ENCODE peak calls at places on chromosomes 3 and 15, in six cellular contexts. Q, M, N, D, J and B are unnamed samples.

GRCh38 chr3:16801698-16802097 is 83.1 kb upstream of the PLCL2 start:
- DNase-seq in Q (no peak), M (no peak), N (no peak), D (no peak), J (peak), B (no peak)

GRCh38 chr3:135907422-135908165 is 57.9 kb upstream of the PPP2R3A start:
- DNase-seq in Q (no peak), M (no peak), N (no peak), D (no peak), J (no peak), B (no peak)

GRCh38 chr3:123113889-123114450 is 47.1 kb downstream of the PDIA5 start:
- DNase-seq in Q (no peak), M (no peak), N (no peak), D (no peak), J (no peak), B (no peak)

GRCh38 chr3:186287723-186288122 is 74.3 kb downstream of the DGKG start:
- DNase-seq in Q (no peak), M (no peak), N (no peak), D (no peak), J (peak), B (no peak)

GRCh38 chr3:57972421-57973111 is 35.7 kb upstream of the FLNB start:
- DNase-seq in Q (no peak), M (no peak), N (no peak), D (no peak), J (no peak), B (no peak)

GRCh38 chr15:59303641-59304433 is 68.8 kb downstream of the MYO1E start:
- DNase-seq in Q (no peak), M (no peak), N (no peak), D (no peak), J (peak), B (peak)

GRCh38 chr3:153640689-153641308 is 478.8 kb downstream of the RAP2B start:
- DNase-seq in Q (no peak), M (no peak), N (no peak), D (no peak), J (no peak), B (no peak)

GRCh38 chr3:153192327-153192726 is 30.3 kb downstream of the RAP2B start:
- DNase-seq in Q (no peak), M (no peak), N (no peak), D (no peak), J (no peak), B (no peak)

GRCh38 chr15:74964794-74965193 is 8.2 kb upstream of the RPP25 start:
- DNase-seq in Q (no peak), M (no peak), N (no peak), D (no peak), J (peak), B (no peak)

GRCh38 chr3:169138849-169139416 is 524.6 kb downstream of the MECOM start:
- DNase-seq in Q (no peak), M (no peak), N (no peak), D (no peak), J (no peak), B (no peak)

GRCh38 chr3:72448375-72448823 is 399.8 kb downstream of the SHQ1 start:
- DNase-seq in Q (no peak), M (no peak), N (no peak), D (no peak), J (no peak), B (no peak)

GRCh38 chr15:58608129-58608590 is 141.3 kb downstream of the ADAM10 start:
- DNase-seq in Q (no peak), M (no peak), N (no peak), D (no peak), J (peak), B (no peak)

GRCh38 chr3:38648659-38649499 is 608 bp downstream of the SCN5A start:
- DNase-seq in Q (no peak), M (no peak), N (no peak), D (no peak), J (no peak), B (no peak)

GRCh38 chr3:178513539-178514410 is 22.5 kb upstream of the KCNMB2 start:
- DNase-seq in Q (no peak), M (no peak), N (no peak), D (no peak), J (peak), B (no peak)

GRCh38 chr3:46851364-46852328 is 11.6 kb downstream of the MYL3 start:
- DNase-seq in Q (no peak), M (no peak), N (no peak), D (no peak), J (no peak), B (no peak)

GRCh38 chr3:141875374-141875892 is 1.0 kb upstream of the ATP1B3 start:
- DNase-seq in Q (peak), M (peak), N (peak), D (peak), J (peak), B (peak)

GRCh38 chr15:71761649-71762048 is 48.7 kb upstream of the NR2E3 start:
- DNase-seq in Q (no peak), M (no peak), N (no peak), D (no peak), J (peak), B (no peak)

GRCh38 chr15:86645861-86646393 is 566.3 kb downstream of the AGBL1 start:
- DNase-seq in Q (no peak), M (no peak), N (no peak), D (no peak), J (no peak), B (no peak)

GRCh38 chr3:45473841-45474240 is 85.5 kb downstream of the LARS2 start:
- DNase-seq in Q (no peak), M (no peak), N (no peak), D (no peak), J (peak), B (no peak)

GRCh38 chr15:43237842-43238470 is 17.1 kb upstream of the EPB42 start:
- DNase-seq in Q (no peak), M (no peak), N (no peak), D (no peak), J (no peak), B (no peak)

GRCh38 chr3:62686916-62687315 is 188.3 kb downstream of the CADPS start:
- DNase-seq in Q (no peak), M (no peak), N (no peak), D (no peak), J (no peak), B (no peak)

GRCh38 chr3:141979050-141979671 is 102.7 kb downstream of the ATP1B3 start:
- DNase-seq in Q (peak), M (no peak), N (no peak), D (no peak), J (peak), B (no peak)

GRCh38 chr3:30644615-30645014 is 38.2 kb downstream of the TGFBR2 start:
- DNase-seq in Q (no peak), M (peak), N (no peak), D (no peak), J (peak), B (no peak)

GRCh38 chr15:70892912-70893560 is 410 bp downstream of the LRRC49 start:
- DNase-seq in Q (no peak), M (no peak), N (no peak), D (no peak), J (peak), B (no peak)

GRCh38 chr3:193843447-193844301 is 250.7 kb downstream of the OPA1 start:
- DNase-seq in Q (no peak), M (no peak), N (no peak), D (no peak), J (no peak), B (no peak)

GRCh38 chr3:10810376-10810775 is 5.7 kb upstream of the SLC6A11 start:
- DNase-seq in Q (no peak), M (no peak), N (no peak), D (no peak), J (no peak), B (no peak)

GRCh38 chr3:31096661-31097060 is 202.2 kb upstream of the GADL1 start:
- DNase-seq in Q (no peak), M (no peak), N (no peak), D (no peak), J (peak), B (no peak)

GRCh38 chr3:15497984-15498383 is 23.5 kb downstream of the COLQ start:
- DNase-seq in Q (no peak), M (no peak), N (no peak), D (no peak), J (no peak), B (no peak)

GRCh38 chr15:67850336-67850735 is 10.5 kb upstream of the RNU6-1 start:
- DNase-seq in Q (no peak), M (no peak), N (no peak), D (no peak), J (no peak), B (no peak)

GRCh38 chr15:67849538-67849937 is 9.7 kb upstream of the RNU6-1 start:
- DNase-seq in Q (no peak), M (no peak), N (no peak), D (no peak), J (no peak), B (no peak)

GRCh38 chr15:67853454-67853853 is 13.6 kb upstream of the RNU6-1 start:
- DNase-seq in Q (no peak), M (no peak), N (no peak), D (no peak), J (no peak), B (no peak)

GRCh38 chr15:67852433-67852832 is 12.6 kb upstream of the RNU6-1 start:
- DNase-seq in Q (no peak), M (no peak), N (no peak), D (no peak), J (no peak), B (no peak)

GRCh38 chr15:67850995-67851535 is 11.2 kb upstream of the RNU6-1 start:
- DNase-seq in Q (no peak), M (no peak), N (no peak), D (no peak), J (peak), B (no peak)
- H3K4me3 ChIP-seq in Q (no peak), M (no peak), N (no peak), D (no peak), J (no peak), B (no peak)

DNA sequence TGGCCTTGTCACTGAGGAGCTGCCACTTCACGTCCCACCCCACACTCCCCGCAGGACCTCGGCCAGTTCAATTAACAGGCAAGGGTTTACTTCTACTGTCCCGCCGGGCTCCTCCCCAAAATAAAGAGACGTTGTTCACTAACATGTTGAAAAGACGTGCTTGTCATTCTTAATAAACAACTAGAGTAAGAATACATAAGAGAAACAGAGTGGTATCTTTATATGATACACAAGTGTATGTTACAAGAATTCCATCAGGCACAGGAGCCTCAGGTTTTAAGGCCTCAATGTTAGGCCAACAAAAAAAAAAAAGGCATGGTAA is 326 bp upstream of the IMPDH2 start:
- DNase-seq in Q (no peak), M (no peak), N (no peak), D (no peak), J (no peak), B (no peak)
- H3K4me3 ChIP-seq in Q (no peak), M (peak), N (peak), D (peak), J (no peak), B (peak)

GRCh38 chr15:22979069-22979698 is 984 bp downstream of the CYFIP1 start:
- DNase-seq in Q (no peak), M (peak), N (no peak), D (peak), J (peak), B (peak)

GRCh38 chr15:22980189-22981136 is at the start of gene CYFIP1:
- DNase-seq in Q (no peak), M (peak), N (peak), D (peak), J (peak), B (peak)

GRCh38 chr15:22979699-22980188 is 424 bp downstream of the CYFIP1 start:
- DNase-seq in Q (no peak), M (no peak), N (no peak), D (no peak), J (peak), B (peak)

GRCh38 chr15:22978691-22979068 is 1.5 kb downstream of the CYFIP1 start:
- DNase-seq in Q (no peak), M (no peak), N (no peak), D (no peak), J (no peak), B (peak)

DNA sequence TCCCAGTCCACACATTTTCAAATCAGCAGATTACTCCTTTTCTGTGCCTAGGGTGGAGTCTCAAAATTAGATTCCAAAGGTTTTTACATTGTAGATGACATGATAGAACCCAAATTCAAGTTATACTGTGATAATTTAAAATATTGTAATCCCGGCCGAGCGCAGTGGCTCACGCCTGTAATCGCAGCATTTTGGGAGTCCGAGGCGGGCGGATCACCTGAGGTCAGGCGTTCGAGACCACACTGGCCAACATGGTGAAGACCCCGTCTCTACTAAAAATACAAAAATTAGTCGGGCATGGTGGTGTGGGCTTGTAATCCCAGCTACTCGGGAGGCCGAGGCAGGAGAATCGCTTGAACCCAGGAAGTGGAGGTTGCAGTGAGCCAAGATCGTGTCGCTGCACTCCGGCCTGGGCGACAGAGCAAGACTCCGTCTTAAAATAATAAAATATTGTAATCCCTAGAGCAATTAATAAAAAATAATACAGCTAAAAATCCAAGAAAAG is 1.2 kb upstream of the CYFIP1 start:
- DNase-seq in Q (no peak), M (no peak), N (no peak), D (no peak), J (no peak), B (no peak)
- H3K4me3 ChIP-seq in Q (peak), M (no peak), N (peak), D (no peak), J (no peak), B (no peak)

GRCh38 chr3:150371741-150372254 is 36.3 kb upstream of the TSC22D2 start:
- DNase-seq in Q (peak), M (no peak), N (peak), D (no peak), J (peak), B (no peak)
- H3K4me3 ChIP-seq in Q (peak), M (no peak), N (peak), D (peak), J (no peak), B (peak)

GRCh38 chr3:25428003-25428861 is at the start of gene RARB:
- DNase-seq in Q (no peak), M (no peak), N (peak), D (peak), J (peak), B (peak)
- H3K4me3 ChIP-seq in Q (peak), M (peak), N (peak), D (peak), J (peak), B (peak)

GRCh38 chr15:39781147-39781966 is 1.3 kb downstream of the FSIP1 start:
- DNase-seq in Q (no peak), M (no peak), N (no peak), D (no peak), J (no peak), B (no peak)
- H3K4me3 ChIP-seq in Q (peak), M (no peak), N (peak), D (no peak), J (no peak), B (peak)

GRCh38 chr15:56042523-56042922 is 49.1 kb upstream of the NEDD4 start:
- DNase-seq in Q (no peak), M (no peak), N (no peak), D (no peak), J (no peak), B (no peak)
- H3K4me3 ChIP-seq in Q (no peak), M (no peak), N (no peak), D (no peak), J (no peak), B (no peak)

GRCh38 chr3:117589454-117589853 is 879.9 kb downstream of the TUSC7 start:
- DNase-seq in Q (no peak), M (no peak), N (no peak), D (no peak), J (no peak), B (no peak)
- H3K4me3 ChIP-seq in Q (no peak), M (no peak), N (no peak), D (no peak), J (no peak), B (no peak)

DNA sequence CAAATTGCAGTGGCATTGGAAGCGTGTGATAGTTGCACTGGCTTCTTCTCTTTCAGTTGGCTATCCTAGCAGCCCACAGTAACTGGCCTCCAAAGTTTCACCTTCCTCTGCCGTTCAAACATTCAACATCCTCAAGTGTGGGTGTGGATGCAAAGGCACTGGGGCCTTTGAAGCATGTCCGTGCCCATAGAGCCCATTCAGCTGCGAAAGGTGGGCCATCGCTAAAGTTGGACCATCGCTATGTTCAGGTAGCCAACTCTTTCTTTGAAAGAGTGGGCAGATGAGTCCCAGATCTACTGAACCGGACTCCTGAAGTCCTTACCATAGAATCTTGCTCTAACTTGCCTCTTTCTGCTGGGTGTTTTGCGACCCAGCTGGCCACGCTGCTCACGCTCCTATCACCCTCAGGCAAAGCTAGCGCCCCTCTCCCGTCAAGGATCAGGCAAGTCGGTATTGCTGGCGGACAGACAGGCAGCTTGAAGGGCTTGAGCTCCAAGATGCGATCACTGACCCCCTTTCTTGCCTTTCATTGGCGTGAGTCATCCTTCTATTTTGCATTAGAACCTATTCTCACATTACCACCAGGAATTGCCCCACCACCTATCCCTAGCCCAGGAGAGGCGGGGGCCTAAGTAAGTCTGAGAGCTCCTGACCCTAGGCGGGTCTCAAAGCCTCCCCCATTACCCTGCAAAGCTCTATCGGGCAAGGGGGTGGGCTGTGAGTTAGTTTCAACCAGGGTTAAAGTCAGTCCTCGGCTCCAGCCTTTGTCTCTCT is 28.7 kb downstream of the ZIC4 start:
- DNase-seq in Q (no peak), M (no peak), N (no peak), D (no peak), J (no peak), B (no peak)
- H3K4me3 ChIP-seq in Q (no peak), M (no peak), N (no peak), D (no peak), J (no peak), B (no peak)

GRCh38 chr15:52256366-52256765 is 39.2 kb downstream of the MYO5C start:
- DNase-seq in Q (peak), M (peak), N (peak), D (no peak), J (peak), B (peak)
- H3K4me3 ChIP-seq in Q (no peak), M (no peak), N (no peak), D (no peak), J (no peak), B (no peak)